ENCODE peak calls at places on chromosomes 6 and 20, in four cellular contexts. Y is tibial nerve, S is SK-N-SH, W is upper lobe of right lung. I is an unnamed sample.

GRCh38 chr6:44226368-44227137 is 3.2 kb downstream of the SLC29A1 start:
- DNase-seq in S (no peak), W (no peak), Y (no peak), I (no peak)

GRCh38 chr20:9515761-9516657 is 1.6 kb downstream of the LAMP5 start:
- DNase-seq in Y (no peak), W (no peak), S (peak; percentile 76), I (no peak)

GRCh38 chr6:87001494-87001893 is 64.2 kb downstream of the HTR1E start:
- DNase-seq in S (no peak), W (no peak), Y (no peak), I (no peak)

GRCh38 chr6:53151676-53152075 is 3.0 kb upstream of the GCM1 start:
- DNase-seq in W (no peak), Y (no peak), S (no peak), I (no peak)

GRCh38 chr20:31551581-31552081 is 37.4 kb downstream of the HM13 start:
- DNase-seq in W (no peak), S (no peak), Y (no peak), I (no peak)

GRCh38 chr20:38050691-38051090 is 17.1 kb downstream of the RPRD1B start:
- DNase-seq in Y (no peak), S (no peak), W (no peak), I (no peak)

GRCh38 chr6:41269716-41270115 is 16.8 kb downstream of the TREM1 start:
- DNase-seq in Y (no peak), W (no peak), S (no peak), I (no peak)

GRCh38 chr6:26270903-26271639 is 93.9 kb upstream of the BTN3A2 start:
- DNase-seq in S (peak; percentile 87), W (peak; percentile 69), Y (peak; percentile 92), I (peak; percentile 73)

GRCh38 chr20:42902519-42902908 is 287.2 kb downstream of the PTPRT start:
- DNase-seq in W (no peak), S (no peak), Y (no peak), I (no peak)

GRCh38 chr6:3196770-3197169 is 30.7 kb downstream of the TUBB2B start:
- DNase-seq in S (no peak), W (no peak), Y (no peak), I (no peak)

GRCh38 chr6:163777379-163777686 is 362.8 kb downstream of the QKI start:
- DNase-seq in S (peak; percentile 30), Y (no peak), W (no peak), I (no peak)

GRCh38 chr20:45576995-45577394 is 2.1 kb downstream of the WFDC8 start:
- DNase-seq in S (no peak), W (no peak), Y (no peak), I (no peak)

GRCh38 chr6:38570750-38571149 is 69.0 kb downstream of the BTBD9 start:
- DNase-seq in W (no peak), Y (no peak), S (no peak), I (no peak)

GRCh38 chr6:47057830-47058540 is 15.9 kb upstream of the ADGRF1 start:
- DNase-seq in S (no peak), W (no peak), Y (no peak), I (no peak)

GRCh38 chr20:63253438-63254236 is 626 bp downstream of the NKAIN4 start:
- DNase-seq in W (no peak), Y (no peak), S (peak; percentile 65), I (no peak)

GRCh38 chr6:157335829-157336228 is 12.5 kb upstream of the TMEM242 start:
- DNase-seq in W (no peak), Y (no peak), S (no peak), I (no peak)

GRCh38 chr6:41846666-41847237 is 48.4 kb downstream of the USP49 start:
- DNase-seq in S (peak; percentile 70), W (no peak), Y (peak; percentile 76), I (no peak)

GRCh38 chr20:24738981-24739633 is 210.0 kb upstream of the CST7 start:
- DNase-seq in S (no peak), W (no peak), Y (no peak), I (no peak)

GRCh38 chr20:54433653-54434052 is 41.7 kb upstream of the DOK5 start:
- DNase-seq in W (peak; percentile 71), S (no peak), Y (no peak), I (no peak)

GRCh38 chr6:53598584-53598983 is 53.7 kb upstream of the GCLC start:
- DNase-seq in W (no peak), S (no peak), Y (no peak), I (no peak)

GRCh38 chr6:31354788-31355539 is 2.0 kb downstream of the HLA-B start:
- DNase-seq in W (no peak), Y (no peak), S (no peak), I (no peak)

GRCh38 chr6:106684011-106684410 is 54.6 kb downstream of the QRSL1 start:
- DNase-seq in W (no peak), S (no peak), Y (no peak), I (no peak)

GRCh38 chr20:2617099-2617714 is 35.2 kb upstream of the NOP56 start:
- DNase-seq in S (no peak), Y (no peak), W (no peak), I (no peak)

GRCh38 chr6:100116409-100117194 is 122.6 kb upstream of the MCHR2 start:
- DNase-seq in Y (peak; percentile 61), S (peak; percentile 23), W (no peak), I (no peak)

GRCh38 chr6:29016559-29017427 is 11.7 kb upstream of the ZNF311 start:
- DNase-seq in W (peak; percentile 88), Y (peak; percentile 96), S (peak; percentile 72), I (peak; percentile 73)

GRCh38 chr6:117477988-117478852 is 4.3 kb upstream of the DCBLD1 start:
- DNase-seq in S (no peak), Y (no peak), W (no peak), I (no peak)

DNA sequence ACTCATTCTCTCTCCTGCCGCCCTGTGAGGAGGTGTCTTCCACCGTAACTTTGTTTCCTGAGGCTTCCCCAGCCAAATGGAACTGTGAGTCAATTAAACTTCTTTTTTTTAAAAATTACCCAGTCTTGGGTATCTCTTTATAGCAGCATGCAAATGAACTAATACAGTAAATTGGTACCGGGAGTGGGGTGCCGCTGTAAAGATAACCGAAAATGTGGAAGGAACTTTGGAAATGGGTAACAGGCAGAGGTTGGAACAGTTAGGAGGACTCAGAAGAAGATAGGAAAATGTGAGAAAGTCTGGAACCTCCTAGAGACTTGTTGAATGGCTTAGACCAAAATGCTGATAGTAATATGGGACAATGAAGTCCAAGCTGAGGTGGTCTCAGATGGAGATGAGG is 55.8 kb downstream of the EPB41L2 start:
- DNase-seq in Y (no peak), W (no peak), S (no peak), I (no peak)
- H3K4me3 ChIP-seq in Y (no peak overlapping the region), W (no peak overlapping the region), S (no peak overlapping the region), I (no peak overlapping the region)

GRCh38 chr6:16684896-16685554 is 76.2 kb downstream of the ATXN1 start:
- DNase-seq in Y (no peak), W (no peak), S (no peak), I (no peak)
- H3K4me1 ChIP-seq in Y (peaks cover 11% of the 10 kb centered on the region), W (peaks cover 12% of the 10 kb centered on the region), S (peaks cover 3% of the 10 kb centered on the region), I (no peaks in the 10 kb centered on the region)

GRCh38 chr6:132369526-132369925 is 31.7 kb downstream of the MOXD1 start:
- DNase-seq in W (no peak), S (no peak), Y (no peak), I (no peak)
- H3K4me3 ChIP-seq in W (no peak overlapping the region), S (peak overlapping the region; percentile 26), Y (peak overlapping the region; percentile 7), I (no peak overlapping the region)

GRCh38 chr6:193773-194310 is 98.4 kb upstream of the DUSP22 start:
- DNase-seq in Y (no peak), S (no peak), W (no peak), I (no peak)
- H3K4me1 ChIP-seq in Y (no peaks in the 10 kb centered on the region), S (no peaks in the 10 kb centered on the region), W (peaks cover 11% of the 10 kb centered on the region), I (peaks cover 2% of the 10 kb centered on the region)

DNA sequence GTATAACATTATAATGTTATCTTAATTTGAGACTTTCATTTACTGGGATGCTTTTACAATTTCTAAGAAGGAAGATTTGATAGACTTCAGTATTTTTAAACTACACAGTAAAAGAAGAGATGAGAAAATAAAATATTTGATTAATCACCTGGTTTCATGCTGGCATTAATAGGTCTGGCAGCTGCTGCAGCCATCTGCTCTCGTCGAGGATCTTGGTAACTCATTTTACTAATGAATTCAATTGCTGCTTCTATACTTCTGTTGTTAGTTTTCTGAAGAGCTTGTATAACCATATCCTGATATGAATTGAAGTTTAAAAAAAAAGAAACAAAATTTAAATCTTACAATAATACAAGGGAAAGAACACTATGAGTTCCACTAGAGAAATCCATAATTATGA is 23.0 kb downstream of the LATS1 start:
- DNase-seq in S (no peak), W (no peak), Y (no peak), I (no peak)
- H3K4me3 ChIP-seq in S (no peak overlapping the region), W (no peak overlapping the region), Y (no peak overlapping the region), I (no peak overlapping the region)

I was measured in mucosa of descending colon.